ENCODE peak calls at places on chromosomes 1 and 21, in seven cellular contexts. One of them, this sample, is unnamed.

GRCh38 chr1:44616991-44617702 is 57.1 kb downstream of the TMEM53 start:
- DNase-seq in stimulated activated CD4-positive, alpha-beta T cell treated with anti-CD3 and anti-CD28 coated beads, Interleukin-12 subunit alpha, Interleukin-12 subunit beta, amount 100 ng/mL, for 4 hours: no peak
- DNase-seq in astrocyte of the spinal cord: no peak
- DNase-seq in KBM-7: no peak
- DNase-seq in ELF-1: no peak
- DNase-seq in astrocyte of the hippocampus: peak; percentile 52
- DNase-seq in iris pigment epithelial cell: peak; percentile 52
- DNase-seq in this sample: peak; percentile 65

GRCh38 chr21:46052703-46053651 is 44.9 kb upstream of the COL6A2 start:
- DNase-seq in stimulated activated CD4-positive, alpha-beta T cell treated with anti-CD3 and anti-CD28 coated beads, Interleukin-12 subunit alpha, Interleukin-12 subunit beta, amount 100 ng/mL, for 4 hours: peak; percentile 26
- DNase-seq in astrocyte of the spinal cord: peak; percentile 85
- DNase-seq in KBM-7: no peak
- DNase-seq in ELF-1: no peak
- DNase-seq in astrocyte of the hippocampus: peak; percentile 86
- DNase-seq in iris pigment epithelial cell: peak; percentile 70
- DNase-seq in this sample: no peak

GRCh38 chr1:44660176-44660575 is 14.1 kb downstream of the TMEM53 start:
- DNase-seq in stimulated activated CD4-positive, alpha-beta T cell treated with anti-CD3 and anti-CD28 coated beads, Interleukin-12 subunit alpha, Interleukin-12 subunit beta, amount 100 ng/mL, for 4 hours: no peak
- DNase-seq in astrocyte of the spinal cord: peak; percentile 16
- DNase-seq in KBM-7: no peak
- DNase-seq in ELF-1: no peak
- DNase-seq in astrocyte of the hippocampus: peak; percentile 67
- DNase-seq in iris pigment epithelial cell: no peak
- DNase-seq in this sample: no peak

GRCh38 chr21:33578214-33578613 is 10.3 kb downstream of the DONSON start:
- DNase-seq in stimulated activated CD4-positive, alpha-beta T cell treated with anti-CD3 and anti-CD28 coated beads, Interleukin-12 subunit alpha, Interleukin-12 subunit beta, amount 100 ng/mL, for 4 hours: no peak
- DNase-seq in astrocyte of the spinal cord: peak; percentile 32
- DNase-seq in KBM-7: no peak
- DNase-seq in ELF-1: no peak
- DNase-seq in astrocyte of the hippocampus: peak; percentile 17
- DNase-seq in iris pigment epithelial cell: peak; percentile 56
- DNase-seq in this sample: no peak

GRCh38 chr1:45329445-45329844 is 2.8 kb downstream of the HPDL start:
- DNase-seq in stimulated activated CD4-positive, alpha-beta T cell treated with anti-CD3 and anti-CD28 coated beads, Interleukin-12 subunit alpha, Interleukin-12 subunit beta, amount 100 ng/mL, for 4 hours: no peak
- DNase-seq in astrocyte of the spinal cord: no peak
- DNase-seq in KBM-7: no peak
- DNase-seq in ELF-1: peak; percentile 99
- DNase-seq in astrocyte of the hippocampus: no peak
- DNase-seq in iris pigment epithelial cell: no peak
- DNase-seq in this sample: no peak

GRCh38 chr1:19396280-19396679 is 84.2 kb downstream of the SLC66A1 start:
- DNase-seq in stimulated activated CD4-positive, alpha-beta T cell treated with anti-CD3 and anti-CD28 coated beads, Interleukin-12 subunit alpha, Interleukin-12 subunit beta, amount 100 ng/mL, for 4 hours: no peak
- DNase-seq in astrocyte of the spinal cord: no peak
- DNase-seq in KBM-7: no peak
- DNase-seq in ELF-1: no peak
- DNase-seq in astrocyte of the hippocampus: no peak
- DNase-seq in iris pigment epithelial cell: no peak
- DNase-seq in this sample: no peak

GRCh38 chr1:180571060-180571831 is 12.5 kb downstream of the OVAAL start:
- DNase-seq in stimulated activated CD4-positive, alpha-beta T cell treated with anti-CD3 and anti-CD28 coated beads, Interleukin-12 subunit alpha, Interleukin-12 subunit beta, amount 100 ng/mL, for 4 hours: no peak
- DNase-seq in astrocyte of the spinal cord: peak; percentile 23
- DNase-seq in KBM-7: no peak
- DNase-seq in ELF-1: no peak
- DNase-seq in astrocyte of the hippocampus: no peak
- DNase-seq in iris pigment epithelial cell: no peak
- DNase-seq in this sample: no peak

GRCh38 chr1:93694039-93694438 is 12.4 kb upstream of the BCAR3 start:
- DNase-seq in stimulated activated CD4-positive, alpha-beta T cell treated with anti-CD3 and anti-CD28 coated beads, Interleukin-12 subunit alpha, Interleukin-12 subunit beta, amount 100 ng/mL, for 4 hours: no peak
- DNase-seq in astrocyte of the spinal cord: no peak
- DNase-seq in KBM-7: no peak
- DNase-seq in ELF-1: no peak
- DNase-seq in astrocyte of the hippocampus: peak; percentile 47
- DNase-seq in iris pigment epithelial cell: no peak
- DNase-seq in this sample: no peak

GRCh38 chr1:2459757-2460156 is 16.3 kb upstream of the PLCH2 start:
- DNase-seq in stimulated activated CD4-positive, alpha-beta T cell treated with anti-CD3 and anti-CD28 coated beads, Interleukin-12 subunit alpha, Interleukin-12 subunit beta, amount 100 ng/mL, for 4 hours: no peak
- DNase-seq in astrocyte of the spinal cord: peak; percentile 30
- DNase-seq in KBM-7: no peak
- DNase-seq in ELF-1: peak; percentile 34
- DNase-seq in astrocyte of the hippocampus: peak; percentile 64
- DNase-seq in iris pigment epithelial cell: peak; percentile 11
- DNase-seq in this sample: no peak

GRCh38 chr1:230365723-230366307 is 60.3 kb downstream of the PGBD5 start:
- DNase-seq in stimulated activated CD4-positive, alpha-beta T cell treated with anti-CD3 and anti-CD28 coated beads, Interleukin-12 subunit alpha, Interleukin-12 subunit beta, amount 100 ng/mL, for 4 hours: no peak
- DNase-seq in astrocyte of the spinal cord: no peak
- DNase-seq in KBM-7: peak; percentile 7
- DNase-seq in ELF-1: no peak
- DNase-seq in astrocyte of the hippocampus: no peak
- DNase-seq in iris pigment epithelial cell: no peak
- DNase-seq in this sample: no peak

GRCh38 chr1:173355281-173356031 is 121.7 kb upstream of the PRDX6 start:
- DNase-seq in stimulated activated CD4-positive, alpha-beta T cell treated with anti-CD3 and anti-CD28 coated beads, Interleukin-12 subunit alpha, Interleukin-12 subunit beta, amount 100 ng/mL, for 4 hours: no peak
- DNase-seq in astrocyte of the spinal cord: peak; percentile 11
- DNase-seq in KBM-7: no peak
- DNase-seq in ELF-1: no peak
- DNase-seq in astrocyte of the hippocampus: no peak
- DNase-seq in iris pigment epithelial cell: peak; percentile 48
- DNase-seq in this sample: no peak

GRCh38 chr1:111856411-111857135 is 100.9 kb downstream of the DDX20 start:
- DNase-seq in stimulated activated CD4-positive, alpha-beta T cell treated with anti-CD3 and anti-CD28 coated beads, Interleukin-12 subunit alpha, Interleukin-12 subunit beta, amount 100 ng/mL, for 4 hours: no peak
- DNase-seq in astrocyte of the spinal cord: no peak
- DNase-seq in KBM-7: no peak
- DNase-seq in ELF-1: peak; percentile 15
- DNase-seq in astrocyte of the hippocampus: no peak
- DNase-seq in iris pigment epithelial cell: no peak
- DNase-seq in this sample: no peak

GRCh38 chr1:184210822-184211221 is 159.3 kb downstream of the TSEN15 start:
- DNase-seq in stimulated activated CD4-positive, alpha-beta T cell treated with anti-CD3 and anti-CD28 coated beads, Interleukin-12 subunit alpha, Interleukin-12 subunit beta, amount 100 ng/mL, for 4 hours: no peak
- DNase-seq in astrocyte of the spinal cord: no peak
- DNase-seq in KBM-7: no peak
- DNase-seq in ELF-1: no peak
- DNase-seq in astrocyte of the hippocampus: no peak
- DNase-seq in iris pigment epithelial cell: no peak
- DNase-seq in this sample: no peak

GRCh38 chr1:40094481-40095110 is 2.5 kb downstream of the PPT1 start:
- DNase-seq in stimulated activated CD4-positive, alpha-beta T cell treated with anti-CD3 and anti-CD28 coated beads, Interleukin-12 subunit alpha, Interleukin-12 subunit beta, amount 100 ng/mL, for 4 hours: no peak
- DNase-seq in astrocyte of the spinal cord: no peak
- DNase-seq in KBM-7: peak; percentile 48
- DNase-seq in ELF-1: peak; percentile 51
- DNase-seq in astrocyte of the hippocampus: no peak
- DNase-seq in iris pigment epithelial cell: no peak
- DNase-seq in this sample: no peak

GRCh38 chr1:12644237-12644636 is 352 bp downstream of the AADACL4 start:
- DNase-seq in stimulated activated CD4-positive, alpha-beta T cell treated with anti-CD3 and anti-CD28 coated beads, Interleukin-12 subunit alpha, Interleukin-12 subunit beta, amount 100 ng/mL, for 4 hours: no peak
- DNase-seq in astrocyte of the spinal cord: no peak
- DNase-seq in KBM-7: no peak
- DNase-seq in ELF-1: no peak
- DNase-seq in astrocyte of the hippocampus: no peak
- DNase-seq in iris pigment epithelial cell: no peak
- DNase-seq in this sample: no peak

GRCh38 chr21:46178961-46179360 is 5.3 kb downstream of the SPATC1L start:
- DNase-seq in stimulated activated CD4-positive, alpha-beta T cell treated with anti-CD3 and anti-CD28 coated beads, Interleukin-12 subunit alpha, Interleukin-12 subunit beta, amount 100 ng/mL, for 4 hours: no peak
- DNase-seq in astrocyte of the spinal cord: no peak
- DNase-seq in KBM-7: no peak
- DNase-seq in ELF-1: no peak
- DNase-seq in astrocyte of the hippocampus: no peak
- DNase-seq in iris pigment epithelial cell: no peak
- DNase-seq in this sample: no peak

GRCh38 chr1:40396420-40396819 is 22.9 kb downstream of the SMAP2 start:
- DNase-seq in stimulated activated CD4-positive, alpha-beta T cell treated with anti-CD3 and anti-CD28 coated beads, Interleukin-12 subunit alpha, Interleukin-12 subunit beta, amount 100 ng/mL, for 4 hours: no peak
- DNase-seq in astrocyte of the spinal cord: no peak
- DNase-seq in KBM-7: no peak
- DNase-seq in ELF-1: no peak
- DNase-seq in astrocyte of the hippocampus: no peak
- DNase-seq in iris pigment epithelial cell: no peak
- DNase-seq in this sample: no peak

GRCh38 chr1:118294817-118295486 is 109.9 kb upstream of the SPAG17 start:
- DNase-seq in stimulated activated CD4-positive, alpha-beta T cell treated with anti-CD3 and anti-CD28 coated beads, Interleukin-12 subunit alpha, Interleukin-12 subunit beta, amount 100 ng/mL, for 4 hours: no peak
- DNase-seq in astrocyte of the spinal cord: no peak
- DNase-seq in KBM-7: no peak
- DNase-seq in ELF-1: peak; percentile 41
- DNase-seq in astrocyte of the hippocampus: peak; percentile 30
- DNase-seq in iris pigment epithelial cell: no peak
- DNase-seq in this sample: no peak

GRCh38 chr1:213443415-213443814 is 392.4 kb downstream of the RPS6KC1 start:
- DNase-seq in stimulated activated CD4-positive, alpha-beta T cell treated with anti-CD3 and anti-CD28 coated beads, Interleukin-12 subunit alpha, Interleukin-12 subunit beta, amount 100 ng/mL, for 4 hours: no peak
- DNase-seq in astrocyte of the spinal cord: no peak
- DNase-seq in KBM-7: no peak
- DNase-seq in ELF-1: no peak
- DNase-seq in astrocyte of the hippocampus: no peak
- DNase-seq in iris pigment epithelial cell: no peak
- DNase-seq in this sample: no peak

GRCh38 chr21:15498455-15498854 is 231.3 kb upstream of the USP25 start:
- DNase-seq in stimulated activated CD4-positive, alpha-beta T cell treated with anti-CD3 and anti-CD28 coated beads, Interleukin-12 subunit alpha, Interleukin-12 subunit beta, amount 100 ng/mL, for 4 hours: no peak
- DNase-seq in astrocyte of the spinal cord: no peak
- DNase-seq in KBM-7: no peak
- DNase-seq in ELF-1: no peak
- DNase-seq in astrocyte of the hippocampus: no peak
- DNase-seq in iris pigment epithelial cell: no peak
- DNase-seq in this sample: no peak

GRCh38 chr1:41122851-41123518 is 101.5 kb upstream of the SLFNL1 start:
- DNase-seq in stimulated activated CD4-positive, alpha-beta T cell treated with anti-CD3 and anti-CD28 coated beads, Interleukin-12 subunit alpha, Interleukin-12 subunit beta, amount 100 ng/mL, for 4 hours: no peak
- DNase-seq in astrocyte of the spinal cord: peak; percentile 86
- DNase-seq in KBM-7: peak; percentile 35
- DNase-seq in ELF-1: peak; percentile 20
- DNase-seq in astrocyte of the hippocampus: peak; percentile 74
- DNase-seq in iris pigment epithelial cell: peak; percentile 86
- DNase-seq in this sample: no peak

GRCh38 chr1:89608627-89609338 is 24.1 kb upstream of the LRRC8C start:
- DNase-seq in stimulated activated CD4-positive, alpha-beta T cell treated with anti-CD3 and anti-CD28 coated beads, Interleukin-12 subunit alpha, Interleukin-12 subunit beta, amount 100 ng/mL, for 4 hours: peak; percentile 45
- DNase-seq in astrocyte of the spinal cord: no peak
- DNase-seq in KBM-7: no peak
- DNase-seq in ELF-1: no peak
- DNase-seq in astrocyte of the hippocampus: no peak
- DNase-seq in iris pigment epithelial cell: no peak
- DNase-seq in this sample: no peak